ENCODE peak calls at places on chromosomes 4 and X, in seven cellular contexts. N, X, D, S, W, O and H are unnamed samples.

GRCh38 chr4:105058177-105058812 is 88.4 kb upstream of the TET2 start:
- DNase-seq in N (peak; percentile 49), X (no peak), D (peak; percentile 17), S (peak; percentile 24), W (no peak), O (no peak), H (no peak)

GRCh38 chr4:19285146-19285545 is 966.6 kb upstream of the SLIT2 start:
- DNase-seq in N (no peak), X (no peak), D (no peak), S (no peak), W (no peak), O (no peak), H (no peak)

GRCh38 chr4:149291463-149291862 is 524.2 kb downstream of the IQCM start:
- DNase-seq in N (peak; percentile 69), X (peak; percentile 41), D (peak; percentile 44), S (peak; percentile 1), W (no peak), O (no peak), H (peak; percentile 3)

GRCh38 chr4:10075953-10076391 is 40.6 kb downstream of the WDR1 start:
- DNase-seq in N (no peak), X (no peak), D (no peak), S (no peak), W (no peak), O (no peak), H (no peak)

GRCh38 chr4:1347410-1347864 is 429 bp downstream of the UVSSA start:
- DNase-seq in N (peak; percentile 89), X (peak; percentile 72), D (peak; percentile 84), S (peak; percentile 55), W (peak; percentile 64), O (no peak), H (no peak)

GRCh38 chrX:16785247-16786138 is 773 bp upstream of the TXLNG start:
- DNase-seq in N (no peak), X (no peak), D (peak; percentile 14), S (no peak), W (peak; percentile 30), O (no peak), H (no peak)

GRCh38 chrX:110421499-110422455 is 63.1 kb downstream of the RTL9 start:
- DNase-seq in N (no peak), X (no peak), D (no peak), S (no peak), W (no peak), O (no peak), H (no peak)

GRCh38 chr4:53240573-53240972 is 125.3 kb downstream of the SCFD2 start:
- DNase-seq in N (no peak), X (no peak), D (no peak), S (no peak), W (no peak), O (no peak), H (no peak)

GRCh38 chrX:111352424-111352823 is 59.6 kb downstream of the DCX start:
- DNase-seq in N (peak; percentile 94), X (no peak), D (peak; percentile 8), S (no peak), W (peak; percentile 28), O (no peak), H (no peak)

GRCh38 chr4:185256444-185256843 is 47.0 kb downstream of the SNX25 start:
- DNase-seq in N (peak; percentile 81), X (no peak), D (peak; percentile 87), S (no peak), W (no peak), O (no peak), H (no peak)

GRCh38 chrX:109533631-109534030 is 3.0 kb upstream of the NXT2 start:
- DNase-seq in N (peak; percentile 25), X (no peak), D (peak; percentile 47), S (no peak), W (no peak), O (no peak), H (peak; percentile 36)